ENCODE peak calls at places on chromosomes 13 and 19, in four cellular contexts. W is transverse colon, U is prostate gland, A is spleen. F is an unnamed sample.

GRCh38 chr19:6086081-6086858 is 24.0 kb downstream of the RFX2 start:
- DNase-seq in W (no peak), U (no peak), A (no peak), F (no peak)

GRCh38 chr19:44677019-44677809 is 5.9 kb downstream of the CEACAM19 start:
- DNase-seq in W (no peak), U (no peak), A (no peak), F (peak)

GRCh38 chr13:40483601-40484000 is 182.8 kb downstream of the FOXO1 start:
- DNase-seq in W (no peak), U (no peak), A (no peak), F (no peak)

GRCh38 chr19:12603714-12604113 is 6.9 kb downstream of the ZNF490 start:
- DNase-seq in W (peak), U (no peak), A (no peak), F (no peak)

GRCh38 chr13:38008636-38009035 is 139.1 kb upstream of the TRPC4 start:
- DNase-seq in W (peak), U (peak), A (no peak), F (no peak)

GRCh38 chr13:69704311-69704710 is 403.3 kb upstream of the ATXN8OS start:
- DNase-seq in W (no peak), U (no peak), A (no peak), F (no peak)

GRCh38 chr13:50123862-50124535 is 108.8 kb downstream of the KCNRG start:
- DNase-seq in W (peak), U (peak), A (no peak), F (peak)

GRCh38 chr13:76440568-76440967 is 445.6 kb downstream of the KCTD12 start:
- DNase-seq in W (no peak), U (no peak), A (no peak), F (no peak)

GRCh38 chr19:40143612-40144011 is 47.6 kb upstream of the MAP3K10 start:
- DNase-seq in W (peak), U (no peak), A (peak), F (peak)

GRCh38 chr13:35164324-35164932 is 222.4 kb downstream of the NBEA start:
- DNase-seq in W (no peak), U (no peak), A (no peak), F (no peak)

GRCh38 chr19:5200844-5201243 is 139.8 kb downstream of the PTPRS start:
- DNase-seq in W (no peak), U (no peak), A (no peak), F (no peak)

GRCh38 chr13:84821261-84821660 is 939.0 kb upstream of the SLITRK1 start:
- DNase-seq in W (no peak), U (no peak), A (no peak), F (no peak)

GRCh38 chr13:38766799-38767198 is 79.9 kb downstream of the FREM2 start:
- DNase-seq in W (no peak), U (no peak), A (no peak), F (no peak)

GRCh38 chr13:40187836-40188591 is 478.4 kb downstream of the FOXO1 start:
- DNase-seq in W (no peak), U (no peak), A (peak), F (no peak)

GRCh38 chr13:20721454-20722357 is 18.2 kb downstream of the IL17D start:
- DNase-seq in W (peak), U (no peak), A (peak), F (no peak)

GRCh38 chr19:29662604-29663404 is 2.5 kb upstream of the PLEKHF1 start:
- DNase-seq in W (peak), U (peak), A (peak), F (no peak)

GRCh38 chr13:44906230-44906629 is 83.0 kb downstream of the NUFIP1 start:
- DNase-seq in W (no peak), U (no peak), A (no peak), F (no peak)

GRCh38 chr19:52659013-52659412 is 20.9 kb upstream of the ZNF83 start:
- DNase-seq in W (no peak), U (no peak), A (no peak), F (no peak)

GRCh38 chr13:110348751-110349150 is 41.7 kb downstream of the COL4A2 start:
- DNase-seq in W (no peak), U (no peak), A (no peak), F (no peak)

GRCh38 chr13:43196171-43196611 is 172.8 kb downstream of the DNAJC15 start:
- DNase-seq in W (no peak), U (no peak), A (no peak), F (no peak)

GRCh38 chr19:15324791-15325519 is 7.4 kb downstream of the BRD4 start:
- DNase-seq in W (no peak), U (no peak), A (peak), F (no peak)

GRCh38 chr13:108944760-108945159 is 315.3 kb downstream of the MYO16 start:
- DNase-seq in W (no peak), U (no peak), A (no peak), F (peak)

GRCh38 chr19:46579286-46579944 is 21.7 kb upstream of the CALM3 start:
- DNase-seq in W (no peak), U (no peak), A (no peak), F (no peak)

GRCh38 chr19:38395381-38396127 is 7.1 kb downstream of the SPRED3 start:
- DNase-seq in W (no peak), U (no peak), A (no peak), F (no peak)

GRCh38 chr19:51380379-51380778 is 7.4 kb downstream of the LIM2 start:
- DNase-seq in W (no peak), U (no peak), A (peak), F (no peak)

GRCh38 chr19:41945135-41945766 is 13.9 kb downstream of the RABAC1 start:
- DNase-seq in W (peak), U (peak), A (peak), F (peak)

GRCh38 chr19:42269518-42270345 is 680 bp downstream of the CIC start:
- DNase-seq in W (no peak), U (no peak), A (peak), F (no peak)

GRCh38 chr19:56476671-56477428 is at the start of gene ZNF667:
- DNase-seq in W (no peak), U (peak), A (peak), F (peak)

GRCh38 chr19:8459520-8460260 is 14.9 kb downstream of the HNRNPM start:
- DNase-seq in W (no peak), U (no peak), A (no peak), F (no peak)

GRCh38 chr13:112213467-112214245 is 146.7 kb downstream of the SOX1 start:
- DNase-seq in W (peak), U (no peak), A (no peak), F (no peak)

GRCh38 chr19:43463381-43464088 is 1.9 kb downstream of the LYPD3 start:
- DNase-seq in W (peak), U (peak), A (peak), F (peak)
- TF ChIP-seq POLR2AphosphoS5 in W (no peak), U (peak), A (peak), F (no peak)

DNA sequence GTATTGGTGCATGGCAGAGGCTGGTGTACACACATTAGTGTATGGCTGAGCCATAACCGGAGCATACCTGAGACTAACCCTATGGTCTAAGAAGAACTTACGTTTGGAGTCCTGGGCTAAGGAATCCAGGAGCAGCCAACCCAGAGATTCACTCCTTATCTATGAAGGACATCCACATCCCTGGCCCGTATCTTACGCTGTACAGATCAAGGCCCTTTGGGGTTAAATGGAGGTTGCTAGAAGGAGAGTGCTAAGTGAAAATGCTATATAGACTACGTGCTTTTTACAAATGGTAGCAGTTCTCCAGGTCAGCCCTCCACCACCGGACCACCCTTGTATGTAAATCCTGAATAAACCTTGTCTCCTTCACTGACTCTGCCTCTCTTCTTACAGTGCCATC is 1.9 kb upstream of the SUGT1 start:
- DNase-seq in W (no peak), U (no peak), A (no peak), F (no peak)
- H3K4me3 ChIP-seq in W (no peak), U (no peak), A (peak), F (peak)

GRCh38 chr19:27844261-27844660 is 1368.7 kb downstream of the UQCRFS1 start:
- DNase-seq in W (no peak), U (no peak), A (no peak), F (no peak)

GRCh38 chr19:27846944-27847343 is 1366.0 kb downstream of the UQCRFS1 start:
- DNase-seq in W (no peak), U (no peak), A (no peak), F (peak)

GRCh38 chr19:27843861-27844260 is 1369.1 kb downstream of the UQCRFS1 start:
- DNase-seq in W (no peak), U (no peak), A (no peak), F (no peak)
- TF ChIP-seq POLR2AphosphoS5 in W (no peak), U (no peak), A (no peak), F (no peak)

DNA sequence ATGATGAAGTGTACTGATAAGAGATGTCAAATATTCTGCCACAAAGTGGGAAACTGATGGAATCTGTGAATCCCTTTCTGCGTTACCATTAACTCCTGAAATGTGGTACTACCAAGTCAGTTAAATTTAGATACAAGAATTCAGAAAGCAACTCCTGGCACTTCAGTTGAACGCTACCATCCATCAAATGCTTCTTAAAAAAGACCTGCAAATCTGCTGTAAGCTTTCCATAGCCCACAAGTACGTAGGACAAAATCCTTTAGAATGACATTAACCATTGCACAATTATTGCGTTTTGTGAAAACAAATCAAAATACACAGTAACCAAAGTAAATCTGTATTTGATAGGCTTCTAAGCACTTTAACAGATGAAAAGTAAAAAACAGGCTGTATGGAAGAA is 5.4 kb downstream of the SMAD9 start:
- DNase-seq in W (no peak), U (no peak), A (no peak), F (no peak)
- H3K4me3 ChIP-seq in W (no peak), U (no peak), A (no peak), F (no peak)

DNA sequence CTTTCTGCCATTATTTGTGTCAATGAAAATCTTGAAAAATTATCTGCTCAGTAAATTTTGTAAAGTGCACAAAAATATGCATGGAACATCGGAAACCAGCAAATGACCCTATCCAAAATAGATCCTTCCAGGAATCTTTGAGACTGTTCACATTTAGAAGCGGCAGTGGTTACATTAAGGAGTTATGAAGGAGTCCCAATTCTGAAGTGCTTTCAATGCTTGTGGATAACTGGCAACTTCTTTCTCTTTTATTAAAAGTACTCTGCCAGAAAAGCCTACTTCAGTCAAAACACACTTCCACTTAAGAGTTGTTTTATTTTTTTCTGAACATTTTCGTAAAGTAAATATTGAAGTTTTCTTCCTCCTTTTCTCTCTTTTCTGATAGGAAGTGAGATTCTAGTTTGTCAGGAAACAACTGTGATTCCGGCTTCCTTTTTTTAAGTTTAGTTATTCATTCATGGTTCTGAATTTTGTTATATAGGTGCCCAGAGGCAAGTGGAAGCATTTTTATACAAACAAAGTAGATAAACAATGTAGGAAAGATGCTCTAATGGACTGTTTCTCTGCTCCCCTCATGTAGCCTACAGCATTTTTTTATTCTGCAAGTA is 83.5 kb downstream of the PCDH9 start:
- DNase-seq in W (no peak), U (no peak), A (no peak), F (no peak)
- TF ChIP-seq POLR2AphosphoS5 in W (no peak), U (no peak), A (no peak), F (no peak)

DNA sequence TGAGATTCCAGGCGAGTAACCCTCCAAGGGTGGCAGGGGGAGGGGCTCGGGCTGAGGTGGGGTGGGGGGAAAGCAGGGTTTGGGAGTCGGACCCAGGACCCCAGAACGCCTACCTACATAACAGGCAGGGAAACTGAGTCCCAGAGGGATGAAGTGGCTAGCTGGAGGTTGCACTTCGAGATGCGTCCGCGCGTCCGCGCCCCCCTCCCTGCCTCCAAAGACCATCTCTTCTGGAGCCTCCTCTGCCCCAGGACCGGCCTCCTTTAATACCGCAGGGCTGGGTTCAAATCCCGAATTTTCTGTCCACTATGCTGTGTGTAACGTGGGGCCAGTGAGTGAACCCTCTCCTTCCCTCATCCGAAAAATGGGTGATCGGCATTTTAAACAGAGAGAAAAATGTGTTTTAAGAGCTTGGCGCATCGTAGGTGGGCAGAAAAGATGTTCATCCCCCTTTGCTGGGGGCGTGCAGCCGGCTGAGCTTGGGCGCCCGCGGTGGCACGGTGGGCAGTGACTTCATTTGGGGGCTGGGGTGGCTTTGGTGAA is 13.8 kb downstream of the TJP3 start:
- DNase-seq in W (no peak), U (no peak), A (no peak), F (no peak)
- H3K4me3 ChIP-seq in W (peak), U (peak), A (peak), F (no peak)

GRCh38 chr13:41645313-41645712 is 188.0 kb downstream of the RGCC start:
- DNase-seq in W (no peak), U (peak), A (no peak), F (no peak)
- TF ChIP-seq POLR2AphosphoS5 in W (no peak), U (peak), A (no peak), F (no peak)

DNA sequence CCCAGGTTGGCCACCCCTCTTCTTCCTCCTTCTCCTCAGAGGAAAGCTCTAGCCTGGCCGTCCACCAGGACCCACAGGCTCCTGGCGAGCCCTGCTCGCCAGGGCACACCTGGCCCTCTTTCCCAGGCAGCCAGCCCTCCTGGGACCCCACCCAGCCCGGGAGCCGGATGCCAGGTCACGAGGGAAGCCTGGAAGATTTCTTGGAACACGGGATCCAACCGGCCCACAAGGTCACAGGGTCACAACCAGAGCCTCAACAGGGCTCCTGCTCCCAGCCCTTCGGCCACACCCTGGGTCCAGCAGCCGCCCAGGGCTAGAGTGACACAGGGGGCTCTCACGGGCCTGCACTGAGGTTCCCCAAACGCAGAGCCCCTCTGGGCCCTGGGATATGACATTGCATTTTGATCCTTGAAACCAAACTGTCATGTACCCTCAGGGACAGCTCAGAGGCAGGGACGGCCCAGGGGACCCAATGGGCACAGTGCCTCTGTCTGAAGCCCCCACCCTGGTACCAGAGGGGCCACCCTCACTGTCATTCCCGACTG is 5.5 kb downstream of the MKNK2 start:
- DNase-seq in W (no peak), U (no peak), A (peak), F (no peak)
- H3K4me3 ChIP-seq in W (no peak), U (no peak), A (no peak), F (no peak)

GRCh38 chr19:36054733-36055686 is at the start of gene WDR62:
- DNase-seq in W (peak), U (peak), A (peak), F (peak)

GRCh38 chr19:36051236-36051635 is 2.8 kb downstream of the THAP8 start:
- DNase-seq in W (no peak), U (no peak), A (no peak), F (no peak)

GRCh38 chr19:36058481-36059179 is 3.9 kb downstream of the WDR62 start:
- DNase-seq in W (no peak), U (no peak), A (no peak), F (no peak)

GRCh38 chr19:36051637-36052036 is 2.4 kb downstream of the THAP8 start:
- DNase-seq in W (no peak), U (no peak), A (no peak), F (no peak)

DNA sequence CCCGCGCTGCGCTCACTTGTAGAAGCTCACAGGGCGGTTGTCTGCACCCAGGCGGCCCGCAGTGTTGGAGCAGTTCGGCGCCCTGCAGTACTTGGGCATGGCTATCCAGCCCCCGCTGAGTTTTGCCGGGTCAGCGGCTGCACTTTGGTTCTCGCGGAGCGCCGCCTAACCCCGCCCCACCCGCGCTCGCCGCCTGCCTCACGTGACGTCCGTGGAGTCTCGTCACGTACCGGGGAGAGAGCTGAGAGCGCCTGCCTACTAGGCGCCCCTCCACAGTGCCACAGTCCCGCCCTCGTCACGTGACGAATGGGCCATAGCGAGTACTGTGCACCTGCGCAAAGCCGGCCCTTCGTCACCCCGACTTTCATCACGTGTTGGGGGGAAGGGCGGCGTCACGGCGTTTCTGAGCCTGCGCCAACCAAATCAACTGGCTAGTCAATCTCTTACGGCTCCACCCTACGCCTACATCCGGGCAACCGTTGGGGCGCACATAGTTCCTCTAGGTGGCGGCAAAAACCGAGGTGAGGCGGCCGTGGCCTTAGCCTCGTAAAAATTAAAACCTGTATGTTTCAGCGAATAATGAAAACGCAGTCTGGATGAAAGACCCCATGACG is at the start of gene THAP8:
- DNase-seq in W (peak), U (peak), A (peak), F (peak)
- TF ChIP-seq POLR2AphosphoS5 in W (peak), U (peak), A (peak), F (peak)